ENCODE peak calls at places on chromosomes 11 and 22, in ten cellular contexts. R, H, A, P, S, G, M, U, Y and Q are unnamed samples.

GRCh38 chr11:8017894-8018741 is 31.0 kb downstream of the EIF3F start:
- ATAC-seq in R (no peak), H (no peak), A (peak), P (no peak), S (peak), G (no peak), M (no peak), U (no peak), Y (peak), Q (peak)

GRCh38 chr11:130086627-130087026 is 16.9 kb downstream of the APLP2 start:
- ATAC-seq in R (no peak), H (no peak), A (peak), P (no peak), S (no peak), G (no peak), M (no peak), U (no peak), Y (no peak), Q (no peak)

GRCh38 chr11:66337103-66337899 is 1.1 kb upstream of the RIN1 start:
- ATAC-seq in R (no peak), H (no peak), A (no peak), P (no peak), S (no peak), G (no peak), M (no peak), U (peak), Y (no peak), Q (peak)

GRCh38 chr22:33865996-33866395 is 54.3 kb downstream of the LARGE1 start:
- ATAC-seq in R (no peak), H (no peak), A (no peak), P (no peak), S (no peak), G (no peak), M (no peak), U (no peak), Y (no peak), Q (no peak)

GRCh38 chr11:121054266-121054665 is 30.4 kb downstream of the TBCEL start:
- ATAC-seq in R (no peak), H (no peak), A (no peak), P (no peak), S (no peak), G (no peak), M (no peak), U (no peak), Y (no peak), Q (no peak)

GRCh38 chr11:92770981-92771380 is 198.5 kb upstream of the MTNR1B start:
- ATAC-seq in R (no peak), H (no peak), A (no peak), P (no peak), S (no peak), G (no peak), M (no peak), U (no peak), Y (no peak), Q (no peak)

GRCh38 chr11:23797624-23798419 is 699.0 kb upstream of the LUZP2 start:
- ATAC-seq in R (no peak), H (no peak), A (peak), P (no peak), S (peak), G (no peak), M (no peak), U (no peak), Y (no peak), Q (no peak)

GRCh38 chr11:82854242-82854641 is 46.0 kb downstream of the PRCP start:
- ATAC-seq in R (no peak), H (no peak), A (no peak), P (no peak), S (no peak), G (no peak), M (no peak), U (no peak), Y (no peak), Q (no peak)

DNA sequence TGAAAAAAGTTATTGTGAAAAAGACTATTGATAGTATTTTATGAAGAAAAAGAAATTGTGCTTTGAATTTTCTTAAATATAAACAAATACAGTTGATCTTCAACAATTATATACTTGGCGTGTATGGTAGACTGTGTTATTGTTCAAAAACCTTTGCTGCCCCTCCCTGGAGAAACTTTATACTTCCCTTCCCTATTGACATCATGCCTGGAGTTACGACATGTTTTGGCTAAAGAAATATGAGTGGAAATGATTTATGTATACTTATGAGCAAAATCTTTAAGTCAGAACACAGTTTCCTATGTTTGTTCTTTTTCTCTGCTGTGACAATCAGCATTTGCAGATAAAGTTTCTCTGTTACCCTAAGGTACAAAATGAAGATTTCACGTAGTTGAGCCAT is 243.8 kb downstream of the TMEM135 start:
- ATAC-seq in R (no peak), H (no peak), A (peak), P (peak), S (peak), G (no peak), M (no peak), U (peak), Y (peak), Q (peak)
- TF ChIP-seq CTCF in R (no peak), H (peak), A (peak), P (peak), S (no peak), G (peak), M (peak), U (peak), Y (peak), Q (no peak)

DNA sequence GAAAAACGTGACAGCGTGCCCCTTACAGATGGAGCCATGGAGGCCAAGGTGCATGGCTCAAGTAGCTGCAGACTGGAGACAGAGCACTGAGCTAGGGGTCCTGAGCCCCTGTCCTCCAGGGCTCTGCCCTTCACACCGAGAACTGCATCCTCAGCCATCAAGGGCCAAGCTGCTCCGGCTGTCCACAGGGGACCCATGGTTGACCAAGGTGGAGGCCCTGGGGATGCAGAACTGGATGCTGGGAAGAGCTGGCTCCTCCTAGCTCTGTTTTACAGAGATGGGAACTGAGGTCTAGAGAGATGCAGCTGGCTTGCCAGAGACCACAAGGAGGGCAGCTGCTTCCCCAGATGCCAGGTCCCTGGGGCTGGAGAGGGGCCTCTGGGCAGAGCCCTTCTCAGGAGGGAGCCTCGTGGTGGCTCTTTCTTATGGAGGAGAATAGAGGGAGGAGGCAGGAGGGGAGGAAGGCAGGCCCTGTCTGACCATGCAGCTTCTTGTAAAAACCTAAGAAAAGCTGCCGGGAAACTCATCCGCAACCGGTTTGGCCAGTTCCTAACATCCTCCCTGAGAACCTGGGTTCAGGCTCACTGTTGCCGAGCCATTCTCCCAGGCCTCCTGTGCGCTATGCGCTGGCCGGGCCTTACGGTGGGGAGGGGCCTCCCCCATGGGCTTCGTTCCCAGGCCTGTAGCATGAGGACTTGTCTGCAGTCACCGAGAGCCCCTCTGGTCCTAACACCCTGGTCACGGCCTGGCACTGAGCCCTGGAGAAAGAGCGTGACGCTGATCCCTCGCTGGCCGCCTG is 80.6 kb downstream of the WNT7B start:
- ATAC-seq in R (no peak), H (peak), A (no peak), P (no peak), S (peak), G (no peak), M (peak), U (no peak), Y (peak), Q (no peak)
- TF ChIP-seq POLR2A in R (no peak), H (no peak), A (no peak), P (no peak), S (no peak), G (no peak), M (no peak), U (no peak), Y (no peak), Q (no peak)

GRCh38 chr11:45043755-45044475 is 93.2 kb upstream of the TP53I11 start:
- ATAC-seq in R (no peak), H (no peak), A (no peak), P (no peak), S (no peak), G (no peak), M (no peak), U (no peak), Y (no peak), Q (no peak)

GRCh38 chr11:45048870-45049825 is 97.3 kb upstream of the PRDM11 start:
- ATAC-seq in R (no peak), H (no peak), A (peak), P (no peak), S (peak), G (no peak), M (no peak), U (no peak), Y (peak), Q (no peak)

GRCh38 chr11:45048313-45048841 is 97.7 kb upstream of the TP53I11 start:
- ATAC-seq in R (no peak), H (no peak), A (peak), P (no peak), S (no peak), G (no peak), M (no peak), U (no peak), Y (peak), Q (no peak)

GRCh38 chr11:45042560-45042959 is 91.9 kb upstream of the TP53I11 start:
- ATAC-seq in R (no peak), H (peak), A (no peak), P (peak), S (no peak), G (no peak), M (no peak), U (no peak), Y (peak), Q (peak)

GRCh38 chr11:45045692-45046471 is 95.2 kb upstream of the TP53I11 start:
- ATAC-seq in R (no peak), H (peak), A (peak), P (peak), S (peak), G (no peak), M (peak), U (peak), Y (peak), Q (peak)
- TF ChIP-seq CTCF in R (no peak), H (no peak), A (no peak), P (no peak), S (no peak), G (no peak), M (no peak), U (no peak), Y (no peak), Q (no peak)

GRCh38 chr22:31951201-31952093 is 7.1 kb downstream of the YWHAH start:
- ATAC-seq in R (peak), H (peak), A (peak), P (peak), S (no peak), G (peak), M (peak), U (peak), Y (peak), Q (no peak)
- TF ChIP-seq POLR2A in R (no peak), H (no peak), A (no peak), P (no peak), S (no peak), G (no peak), M (no peak), U (no peak), Y (no peak), Q (no peak)

DNA sequence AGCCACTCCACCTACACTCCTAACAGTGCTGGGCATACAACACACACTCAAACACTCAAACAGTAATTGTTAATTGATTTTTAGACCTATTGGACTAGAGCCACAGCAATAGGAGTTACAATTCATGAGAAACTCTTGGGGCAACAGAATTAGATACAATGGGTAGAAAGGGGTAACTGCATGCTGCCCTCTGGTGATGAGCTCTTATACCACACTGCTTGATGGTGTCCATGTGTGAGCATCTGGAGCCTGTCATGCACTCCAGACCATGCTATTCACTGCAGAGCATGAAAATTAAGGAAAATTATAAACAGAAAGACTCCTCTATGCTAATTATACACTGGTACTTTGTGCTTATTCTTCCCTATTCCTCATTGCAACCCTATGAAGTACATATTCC is 975.5 kb upstream of the CCDC90B start:
- ATAC-seq in R (peak), H (no peak), A (peak), P (no peak), S (no peak), G (peak), M (peak), U (no peak), Y (no peak), Q (no peak)
- TF ChIP-seq CTCF in R (peak), H (no peak), A (peak), P (no peak), S (no peak), G (peak), M (peak), U (no peak), Y (peak), Q (no peak)

GRCh38 chr11:14522245-14522644 is 2.1 kb upstream of the PSMA1 start:
- ATAC-seq in R (no peak), H (no peak), A (no peak), P (no peak), S (no peak), G (no peak), M (no peak), U (no peak), Y (no peak), Q (no peak)

GRCh38 chr11:14520902-14521151 is 641 bp upstream of the PSMA1 start:
- ATAC-seq in R (no peak), H (no peak), A (no peak), P (no peak), S (no peak), G (no peak), M (no peak), U (no peak), Y (no peak), Q (no peak)

GRCh38 chr11:14518820-14519219 is 1.4 kb downstream of the PSMA1 start:
- ATAC-seq in R (no peak), H (no peak), A (no peak), P (no peak), S (no peak), G (no peak), M (no peak), U (no peak), Y (no peak), Q (no peak)

GRCh38 chr11:14519692-14520085 is 497 bp downstream of the PSMA1 start:
- ATAC-seq in R (peak), H (peak), A (no peak), P (peak), S (no peak), G (peak), M (peak), U (peak), Y (peak), Q (no peak)

GRCh38 chr11:14520086-14520901 is at the start of gene PSMA1:
- ATAC-seq in R (peak), H (peak), A (peak), P (peak), S (peak), G (peak), M (peak), U (peak), Y (peak), Q (peak)
- TF ChIP-seq POLR2A in R (peak), H (peak), A (peak), P (peak), S (peak), G (peak), M (peak), U (peak), Y (no peak), Q (peak)

GRCh38 chr11:100757636-100758035 is 70.5 kb downstream of the ARHGAP42 start:
- ATAC-seq in R (no peak), H (no peak), A (no peak), P (no peak), S (no peak), G (no peak), M (no peak), U (no peak), Y (no peak), Q (no peak)

GRCh38 chr11:100760766-100761165 is 73.7 kb downstream of the ARHGAP42 start:
- ATAC-seq in R (no peak), H (no peak), A (no peak), P (no peak), S (no peak), G (no peak), M (no peak), U (no peak), Y (no peak), Q (no peak)

GRCh38 chr11:100761806-100762205 is 74.7 kb downstream of the ARHGAP42 start:
- ATAC-seq in R (no peak), H (no peak), A (no peak), P (no peak), S (no peak), G (no peak), M (no peak), U (no peak), Y (no peak), Q (no peak)

GRCh38 chr11:100759106-100759505 is 72.0 kb downstream of the ARHGAP42 start:
- ATAC-seq in R (no peak), H (no peak), A (no peak), P (no peak), S (no peak), G (no peak), M (no peak), U (no peak), Y (no peak), Q (no peak)

DNA sequence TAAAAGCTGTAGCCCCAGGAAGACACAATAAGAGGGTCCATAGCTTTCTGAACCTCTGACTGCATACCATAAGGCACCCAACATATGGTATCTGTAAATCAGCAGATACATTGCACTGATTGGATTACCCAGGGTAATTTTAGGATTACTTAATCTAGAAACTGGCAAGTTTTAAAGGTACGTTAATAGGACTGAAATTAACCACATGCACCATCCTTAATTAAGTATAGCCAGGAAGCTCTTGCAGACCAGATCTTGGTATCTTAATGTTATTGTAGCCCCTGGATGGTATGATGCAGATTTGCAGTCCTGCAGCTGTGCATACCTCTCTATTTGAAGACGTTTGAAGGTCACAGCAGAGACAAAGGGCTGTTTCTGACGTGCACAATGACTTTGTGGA is 72.8 kb downstream of the ARHGAP42 start:
- ATAC-seq in R (no peak), H (no peak), A (no peak), P (no peak), S (no peak), G (no peak), M (no peak), U (no peak), Y (no peak), Q (no peak)
- TF ChIP-seq CTCF in R (no peak), H (no peak), A (no peak), P (no peak), S (no peak), G (no peak), M (no peak), U (no peak), Y (no peak), Q (no peak)

GRCh38 chr22:27918351-27919221 is 470 bp downstream of the PITPNB start:
- ATAC-seq in R (peak), H (peak), A (peak), P (peak), S (peak), G (peak), M (peak), U (peak), Y (peak), Q (peak)

GRCh38 chr22:27919222-27919942 is at the start of gene PITPNB:
- ATAC-seq in R (peak), H (peak), A (peak), P (peak), S (peak), G (peak), M (peak), U (peak), Y (peak), Q (peak)

GRCh38 chr22:27925331-27925730 is 6.3 kb upstream of the PITPNB start:
- ATAC-seq in R (no peak), H (no peak), A (no peak), P (no peak), S (no peak), G (no peak), M (no peak), U (no peak), Y (no peak), Q (no peak)

GRCh38 chr22:27919943-27920755 is 1.1 kb upstream of the PITPNB start:
- ATAC-seq in R (peak), H (peak), A (peak), P (peak), S (peak), G (peak), M (peak), U (peak), Y (peak), Q (peak)
- TF ChIP-seq POLR2A in R (no peak), H (no peak), A (no peak), P (no peak), S (no peak), G (no peak), M (no peak), U (no peak), Y (no peak), Q (no peak)

GRCh38 chr11:111063711-111064110 is 181.8 kb upstream of the POU2AF2 start:
- ATAC-seq in R (no peak), H (no peak), A (no peak), P (no peak), S (no peak), G (no peak), M (no peak), U (no peak), Y (no peak), Q (no peak)

GRCh38 chr11:111067994-111068393 is 177.5 kb upstream of the POU2AF2 start:
- ATAC-seq in R (no peak), H (no peak), A (no peak), P (no peak), S (no peak), G (no peak), M (no peak), U (no peak), Y (no peak), Q (no peak)

GRCh38 chr11:111066861-111067260 is 178.7 kb upstream of the POU2AF2 start:
- ATAC-seq in R (no peak), H (no peak), A (no peak), P (no peak), S (no peak), G (no peak), M (no peak), U (no peak), Y (no peak), Q (no peak)

GRCh38 chr11:111064118-111064517 is 181.4 kb upstream of the POU2AF2 start:
- ATAC-seq in R (no peak), H (no peak), A (no peak), P (no peak), S (no peak), G (no peak), M (no peak), U (peak), Y (no peak), Q (no peak)

GRCh38 chr11:111069076-111069475 is 176.4 kb upstream of the POU2AF2 start:
- ATAC-seq in R (no peak), H (peak), A (no peak), P (peak), S (no peak), G (peak), M (no peak), U (peak), Y (no peak), Q (no peak)
- TF ChIP-seq CTCF in R (no peak), H (no peak), A (no peak), P (no peak), S (no peak), G (no peak), M (no peak), U (peak), Y (no peak), Q (no peak)